ENCODE peak calls at places on chromosomes 16 and 17, in nine cellular contexts. S is MM.1S, V is ascending aorta, C is adrenal gland, F is body of pancreas, L is pancreas, T is heart right ventricle, O is ovary, I is mesenchymal stem cell. E is an unnamed sample.

GRCh38 chr17:27862848-27863247 is 30.3 kb downstream of the LYRM9 start:
- DNase-seq in I (no peak), O (no peak), V (no peak), S (no peak), F (no peak), L (no peak), C (no peak), T (no peak), E (no peak)

GRCh38 chr16:85754403-85754802 is 3.5 kb upstream of the C16orf74 start:
- DNase-seq in V (no peak), F (no peak), I (no peak), C (no peak), L (no peak), O (no peak), S (no peak), T (no peak), E (no peak)

GRCh38 chr16:629289-630023 is 1.3 kb upstream of the WFIKKN1 start:
- DNase-seq in V (no peak), O (peak), L (no peak), F (peak), I (peak), C (peak), T (no peak), S (no peak), E (peak)

GRCh38 chr17:80191192-80191591 is 21.4 kb downstream of the CARD14 start:
- DNase-seq in V (no peak), C (no peak), S (no peak), O (no peak), L (no peak), F (no peak), T (no peak), I (no peak), E (no peak)

GRCh38 chr16:84526794-84527485 is 22.5 kb upstream of the MEAK7 start:
- DNase-seq in T (peak), O (no peak), I (no peak), F (no peak), C (no peak), S (no peak), V (no peak), L (no peak), E (peak)

GRCh38 chr17:77087650-77088454 is 52.9 kb upstream of the SEC14L1 start:
- DNase-seq in L (no peak), T (no peak), S (no peak), F (no peak), O (no peak), V (no peak), I (no peak), C (no peak), E (no peak)

GRCh38 chr17:38464251-38464722 is 36.0 kb downstream of the ARHGAP23 start:
- DNase-seq in C (peak), T (peak), F (no peak), O (peak), L (no peak), S (no peak), V (peak), I (no peak), E (peak)

GRCh38 chr17:59165933-59166342 is 10.4 kb downstream of the PRR11 start:
- DNase-seq in F (peak), L (no peak), I (peak), C (peak), O (no peak), V (no peak), T (no peak), S (peak), E (no peak)

GRCh38 chr17:77696151-77696719 is 262.3 kb upstream of the TNRC6C start:
- DNase-seq in O (no peak), V (no peak), I (no peak), C (no peak), T (no peak), F (no peak), S (no peak), L (no peak), E (no peak)

GRCh38 chr17:75980188-75981018 is 1.4 kb downstream of the TEN1 start:
- DNase-seq in O (no peak), T (no peak), V (no peak), F (no peak), L (no peak), S (no peak), I (peak), C (no peak), E (no peak)

GRCh38 chr17:34639706-34640425 is 60.5 kb downstream of the TMEM132E start:
- DNase-seq in T (no peak), C (no peak), O (no peak), F (no peak), S (no peak), V (no peak), L (no peak), I (no peak), E (no peak)

GRCh38 chr16:610513-611381 is 20.0 kb upstream of the WFIKKN1 start:
- DNase-seq in C (peak), F (peak), T (no peak), L (peak), I (no peak), O (peak), V (no peak), S (no peak), E (peak)

GRCh38 chr17:80229011-80229410 is 8.8 kb downstream of the SLC26A11 start:
- DNase-seq in I (no peak), O (no peak), F (no peak), C (no peak), S (no peak), L (no peak), T (no peak), V (no peak), E (no peak)

GRCh38 chr16:52861614-52862022 is 191.1 kb downstream of the CHD9NB start:
- DNase-seq in O (no peak), I (peak), C (no peak), F (no peak), T (no peak), V (no peak), S (no peak), L (no peak), E (no peak)

GRCh38 chr16:51327001-51327400 is 175.9 kb upstream of the SALL1 start:
- DNase-seq in T (no peak), C (no peak), L (no peak), I (peak), F (no peak), O (no peak), V (no peak), S (no peak), E (no peak)

GRCh38 chr17:17361543-17362511 is 58.7 kb downstream of the NT5M start:
- DNase-seq in S (no peak), I (no peak), C (no peak), L (no peak), T (peak), O (no peak), V (no peak), F (no peak), E (peak)

GRCh38 chr16:66189951-66190350 is 176.5 kb upstream of the CDH5 start:
- DNase-seq in O (no peak), T (no peak), L (no peak), V (no peak), F (no peak), C (no peak), S (no peak), I (peak), E (no peak)

GRCh38 chr17:2595200-2595599 is 1.7 kb downstream of the PAFAH1B1 start:
- DNase-seq in L (no peak), C (no peak), I (peak), V (no peak), T (no peak), S (no peak), F (no peak), O (no peak), E (no peak)

GRCh38 chr17:46876926-46877325 is 25.5 kb downstream of the WNT9B start:
- DNase-seq in F (peak), C (no peak), O (no peak), S (no peak), L (peak), T (no peak), V (no peak), I (no peak), E (no peak)

GRCh38 chr16:67872631-67873434 is at the start of gene EDC4:
- DNase-seq in S (peak), L (peak), C (peak), O (peak), F (peak), I (peak), T (peak), V (peak), E (peak)
- H3K27ac ChIP-seq in S (peak), L (peak), C (peak), O (peak), F (peak), I (peak), T (peak), V (peak), E (peak)

DNA sequence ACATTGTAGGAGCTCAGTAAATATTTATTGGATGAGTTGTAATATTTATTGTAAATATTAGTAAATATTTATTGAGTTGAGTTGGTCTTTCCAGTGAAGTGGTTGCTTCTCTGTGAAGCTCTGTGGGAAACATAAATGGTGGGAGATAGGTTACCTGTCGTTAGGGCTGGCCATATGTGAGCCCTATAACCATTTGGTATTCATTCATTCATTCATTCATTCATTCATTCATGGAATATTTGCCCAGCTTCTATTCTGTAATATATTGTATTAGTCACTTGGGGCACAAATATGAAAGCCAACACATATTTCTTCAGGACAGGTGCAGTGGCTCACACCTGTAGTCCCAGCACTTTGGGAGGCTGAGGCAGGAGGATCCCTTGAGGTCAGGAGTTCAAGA is 33.9 kb downstream of the SMARCE1 start:
- DNase-seq in V (no peak), O (no peak), I (no peak), S (no peak), T (no peak), L (no peak), F (no peak), C (no peak), E (no peak)
- H3K27ac ChIP-seq in V (no peak), O (no peak), I (no peak), S (no peak), T (no peak), L (no peak), F (no peak), C (no peak), E (no peak)

DNA sequence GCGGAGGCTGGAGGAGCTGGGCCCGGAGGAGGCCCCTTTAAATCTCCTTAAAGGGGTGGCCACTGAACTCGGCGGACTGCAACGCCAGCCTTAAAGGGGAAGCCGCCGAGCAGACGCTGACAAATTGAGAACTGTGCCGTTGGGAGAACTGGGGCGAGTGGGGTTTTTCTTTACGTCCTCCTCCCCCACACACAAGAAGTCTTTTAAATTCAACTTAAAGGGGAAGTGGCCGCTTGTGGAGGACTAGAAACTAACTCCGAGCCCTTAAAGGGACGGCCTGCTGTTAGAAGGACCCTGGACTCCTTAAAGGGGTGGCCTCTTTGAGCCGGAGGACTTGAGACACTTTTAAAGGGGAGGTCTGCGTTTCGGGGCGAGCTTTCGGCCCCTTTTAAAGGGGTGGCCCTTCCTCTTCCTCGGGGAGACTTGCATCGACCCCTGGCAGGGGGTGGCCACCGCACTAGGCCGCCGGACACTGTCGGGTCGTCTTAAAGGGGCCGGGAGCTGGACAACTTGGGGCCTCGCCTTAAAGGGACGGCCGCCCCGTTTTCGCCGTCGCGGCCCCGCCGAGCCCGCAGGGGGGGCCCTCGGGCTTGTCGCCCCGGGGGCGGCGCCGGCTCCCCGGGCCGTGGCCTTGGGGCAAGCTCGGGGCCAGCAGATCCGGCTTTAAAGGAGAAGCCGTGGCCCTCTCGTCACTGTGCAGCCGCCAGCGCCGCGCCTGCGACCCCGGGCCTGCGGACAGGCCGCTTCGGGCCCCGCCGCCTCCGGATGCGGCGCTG is 688 bp downstream of the FBRS start:
- DNase-seq in S (peak), L (peak), V (peak), F (peak), I (peak), C (peak), O (peak), T (peak), E (peak)
- H3K27ac ChIP-seq in S (peak), L (peak), V (peak), F (peak), I (peak), C (peak), O (peak), T (peak), E (peak)

GRCh38 chr17:57720636-57721035 is 24.5 kb downstream of the CCDC182 start:
- DNase-seq in T (no peak), C (no peak), S (no peak), F (no peak), I (no peak), O (no peak), L (no peak), V (no peak), E (no peak)

GRCh38 chr17:57714660-57715059 is 30.4 kb downstream of the CCDC182 start:
- DNase-seq in T (no peak), V (no peak), L (no peak), C (no peak), F (no peak), O (no peak), I (no peak), S (no peak), E (no peak)

GRCh38 chr17:57718878-57719277 is 26.2 kb downstream of the CCDC182 start:
- DNase-seq in L (no peak), S (no peak), C (no peak), T (no peak), V (no peak), F (no peak), O (no peak), I (no peak), E (no peak)

GRCh38 chr17:57713140-57713539 is 32.0 kb downstream of the CCDC182 start:
- DNase-seq in L (no peak), T (no peak), O (no peak), I (no peak), V (no peak), S (no peak), F (no peak), C (no peak), E (no peak)

DNA sequence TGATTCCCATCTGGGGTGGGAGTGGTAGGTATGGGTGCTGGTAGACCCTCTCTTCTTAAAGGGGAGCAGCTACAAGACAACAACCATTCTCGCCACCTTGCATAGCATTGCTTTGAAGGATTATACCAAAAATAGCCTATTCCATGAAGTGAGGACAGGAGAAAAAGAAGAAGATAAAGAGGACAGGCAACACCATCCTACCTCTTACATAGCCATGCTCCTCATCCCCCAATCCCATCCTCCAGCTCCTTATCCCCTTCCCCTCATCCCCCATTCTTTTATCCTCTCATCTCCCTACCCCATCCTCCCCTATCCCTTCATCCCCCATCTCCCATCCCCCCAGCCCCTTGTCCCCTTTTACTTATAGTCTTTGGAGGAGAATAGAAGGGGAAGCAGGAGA is 29.1 kb downstream of the CCDC182 start:
- DNase-seq in O (no peak), F (no peak), I (no peak), V (no peak), L (no peak), C (no peak), T (no peak), S (no peak), E (no peak)
- H3K27ac ChIP-seq in O (no peak), F (no peak), I (no peak), V (no peak), L (no peak), C (no peak), T (no peak), S (no peak), E (no peak)

E was measured in psoas muscle.